ENCODE peak calls at places on chromosomes 5 and 9, in nine cellular contexts. C, Y, J, M, I, A, Q, Z and U are unnamed samples.

GRCh38 chr5:176675676-176676360 is 28.5 kb downstream of the TSPAN17 start:
- DNase-seq in A (peak), I (no peak), Y (no peak), C (no peak), M (no peak), J (peak), Q (no peak), Z (peak), U (no peak)

GRCh38 chr9:8832956-8833355 is 1033.4 kb upstream of the DMAC1 start:
- DNase-seq in C (no peak), Q (no peak), Y (no peak), J (no peak), I (no peak), M (no peak), Z (no peak), A (no peak), U (no peak)

GRCh38 chr5:10310073-10310779 is 2.5 kb upstream of the CMBL start:
- DNase-seq in J (peak), Q (peak), Z (peak), Y (no peak), A (no peak), M (peak), C (no peak), I (peak), U (no peak)

GRCh38 chr5:60483046-60483445 is 216.9 kb downstream of the DEPDC1B start:
- DNase-seq in I (no peak), C (no peak), Z (peak), Y (no peak), J (no peak), M (no peak), A (no peak), Q (no peak), U (no peak)

GRCh38 chr5:54091416-54092130 is 218.8 kb downstream of the ARL15 start:
- DNase-seq in Q (no peak), J (no peak), Z (no peak), C (no peak), I (no peak), M (no peak), Y (no peak), A (no peak), U (no peak)

GRCh38 chr5:151523335-151523734 is 67.8 kb downstream of the FAT2 start:
- DNase-seq in C (no peak), J (peak), Q (peak), Y (peak), A (peak), M (peak), I (no peak), Z (peak), U (peak)

GRCh38 chr5:42274913-42275312 is 148.3 kb upstream of the GHR start:
- DNase-seq in C (no peak), M (peak), Q (peak), Y (no peak), Z (no peak), J (no peak), A (peak), I (no peak), U (no peak)

GRCh38 chr5:52693279-52693678 is 94.4 kb upstream of the ITGA1 start:
- DNase-seq in Y (no peak), Q (peak), A (no peak), Z (no peak), I (no peak), M (no peak), C (no peak), J (no peak), U (no peak)

GRCh38 chr9:12880406-12881016 is 105.7 kb downstream of the LURAP1L start:
- DNase-seq in M (no peak), J (no peak), Y (no peak), C (no peak), I (no peak), A (no peak), Z (no peak), Q (no peak), U (no peak)

GRCh38 chr5:73966411-73966810 is 340.4 kb downstream of the ARHGEF28 start:
- DNase-seq in M (peak), C (no peak), Y (no peak), A (no peak), I (no peak), Q (no peak), J (no peak), Z (no peak), U (no peak)

GRCh38 chr5:43019615-43020293 is 20.4 kb downstream of the ANXA2R start:
- DNase-seq in I (peak), J (no peak), C (peak), A (peak), Q (peak), M (no peak), Z (peak), Y (peak), U (peak)

GRCh38 chr5:95912029-95912428 is 49.6 kb downstream of the ELL2 start:
- DNase-seq in M (no peak), A (no peak), J (no peak), I (no peak), Y (no peak), C (no peak), Z (no peak), Q (no peak), U (no peak)

GRCh38 chr9:132078369-132079356 is 1.0 kb downstream of the MED27 start:
- DNase-seq in Q (peak), J (no peak), A (no peak), Y (peak), C (peak), Z (no peak), I (no peak), M (peak), U (peak)

GRCh38 chr5:27216367-27216941 is 178.1 kb upstream of the CDH9 start:
- DNase-seq in Z (no peak), I (no peak), C (no peak), M (no peak), Q (no peak), A (no peak), J (no peak), Y (no peak), U (no peak)

GRCh38 chr9:127814619-127815511 is 12.2 kb downstream of the FPGS start:
- DNase-seq in Q (no peak), M (no peak), J (no peak), Y (no peak), Z (no peak), C (no peak), I (no peak), A (no peak), U (no peak)

GRCh38 chr5:68405026-68405684 is 189.6 kb downstream of the PIK3R1 start:
- DNase-seq in M (no peak), C (no peak), J (peak), A (no peak), Y (no peak), Z (no peak), I (no peak), Q (no peak), U (no peak)

GRCh38 chr5:66362676-66363075 is 218.6 kb downstream of the SREK1 start:
- DNase-seq in M (no peak), C (no peak), J (no peak), Q (no peak), Z (no peak), I (no peak), Y (no peak), A (no peak), U (no peak)

GRCh38 chr9:93198839-93199625 is 15.1 kb downstream of the WNK2 start:
- DNase-seq in Z (no peak), A (no peak), I (peak), M (no peak), Q (no peak), J (no peak), Y (no peak), C (no peak), U (no peak)

GRCh38 chr9:113349434-113350337 is at the start of gene BSPRY:
- DNase-seq in C (peak), Q (no peak), Z (no peak), Y (peak), I (peak), A (peak), M (no peak), J (no peak), U (no peak)